ENCODE peak calls at places on chromosomes 4 and X, in four cellular contexts. V, B, N and T are unnamed samples.

GRCh38 chrX:134599173-134599914 is 58.9 kb downstream of the PLAC1 start:
- DNase-seq in V (no peak), B (peak), N (no peak), T (no peak)

GRCh38 chr4:133868856-133869255 is 332.7 kb downstream of the PABPC4L start:
- DNase-seq in V (no peak), B (no peak), N (no peak), T (no peak)

GRCh38 chrX:20471483-20471882 is 204.8 kb upstream of the RPS6KA3 start:
- DNase-seq in V (no peak), B (no peak), N (no peak), T (no peak)

GRCh38 chrX:74902806-74903205 is 22.4 kb downstream of the NEXMIF start:
- DNase-seq in V (no peak), B (no peak), N (no peak), T (no peak)

GRCh38 chr4:149522031-149522430 is 293.6 kb downstream of the IQCM start:
- DNase-seq in V (no peak), B (no peak), N (no peak), T (no peak)

GRCh38 chr4:170051402-170051801 is 25.2 kb upstream of the MFAP3L start:
- DNase-seq in V (no peak), B (no peak), N (no peak), T (no peak)

GRCh38 chrX:307261-308111 is 11.1 kb downstream of the GTPBP6 start:
- DNase-seq in V (no peak), B (no peak), N (no peak), T (no peak)

GRCh38 chrX:34629572-34629971 is 27.5 kb downstream of the TMEM47 start:
- DNase-seq in V (no peak), B (no peak), N (no peak), T (no peak)

GRCh38 chr4:147511005-147511660 is 30.2 kb downstream of the EDNRA start:
- DNase-seq in V (no peak), B (no peak), N (no peak), T (no peak)

GRCh38 chrX:137428777-137429564 is 137.0 kb upstream of the ZIC3 start:
- DNase-seq in V (no peak), B (no peak), N (no peak), T (peak)

GRCh38 chr4:87423313-87424031 is 1.1 kb downstream of the NUDT9 start:
- DNase-seq in V (no peak), B (no peak), N (no peak), T (no peak)

GRCh38 chr4:110970642-110971041 is 347.8 kb upstream of the PITX2 start:
- DNase-seq in V (peak), B (peak), N (peak), T (peak)

GRCh38 chr4:182809417-182810102 is 107.6 kb downstream of the DCTD start:
- DNase-seq in V (no peak), B (no peak), N (no peak), T (no peak)

GRCh38 chr4:38254825-38255224 is 294.6 kb downstream of the PTTG2 start:
- DNase-seq in V (no peak), B (no peak), N (no peak), T (no peak)

GRCh38 chr4:6017030-6017429 is 1.2 kb downstream of the C4orf50 start:
- DNase-seq in V (no peak), B (no peak), N (no peak), T (no peak)

GRCh38 chr4:149765630-149766029 is 50.0 kb downstream of the IQCM start:
- DNase-seq in V (no peak), B (peak), N (peak), T (no peak)

GRCh38 chrX:96685205-96686099 is 810 bp downstream of the DIAPH2 start:
- DNase-seq in V (no peak), B (peak), N (peak), T (peak)
- H3K23ac ChIP-seq in V (no peak), B (peak), N (no peak), T (no peak)

GRCh38 chrX:2584216-2584615 is 83.4 kb upstream of the DHRSX start:
- DNase-seq in V (no peak), B (no peak), N (no peak), T (peak)

GRCh38 chrX:2587146-2587545 is 86.4 kb upstream of the DHRSX start:
- DNase-seq in V (no peak), B (no peak), N (no peak), T (no peak)

GRCh38 chrX:2584659-2585470 is 84.1 kb upstream of the DHRSX start:
- DNase-seq in V (no peak), B (no peak), N (no peak), T (no peak)

GRCh38 chrX:2589186-2590020 is 88.6 kb upstream of the DHRSX start:
- DNase-seq in V (no peak), B (peak), N (peak), T (no peak)

GRCh38 chrX:2588049-2588448 is 87.3 kb upstream of the DHRSX start:
- DNase-seq in V (no peak), B (no peak), N (no peak), T (no peak)
- H3K23ac ChIP-seq in V (no peak), B (no peak), N (no peak), T (no peak)

GRCh38 chr4:2418652-2419571 is at the start of gene CFAP99:
- DNase-seq in V (peak), B (peak), N (peak), T (peak)

GRCh38 chr4:2416564-2417195 is 1.8 kb downstream of the ZFYVE28 start:
- DNase-seq in V (peak), B (no peak), N (no peak), T (peak)

GRCh38 chr4:2417196-2417764 is 1.2 kb downstream of the ZFYVE28 start:
- DNase-seq in V (no peak), B (no peak), N (no peak), T (no peak)

GRCh38 chr4:2419814-2420213 is 1.1 kb downstream of the CFAP99 start:
- DNase-seq in V (no peak), B (no peak), N (no peak), T (no peak)

DNA sequence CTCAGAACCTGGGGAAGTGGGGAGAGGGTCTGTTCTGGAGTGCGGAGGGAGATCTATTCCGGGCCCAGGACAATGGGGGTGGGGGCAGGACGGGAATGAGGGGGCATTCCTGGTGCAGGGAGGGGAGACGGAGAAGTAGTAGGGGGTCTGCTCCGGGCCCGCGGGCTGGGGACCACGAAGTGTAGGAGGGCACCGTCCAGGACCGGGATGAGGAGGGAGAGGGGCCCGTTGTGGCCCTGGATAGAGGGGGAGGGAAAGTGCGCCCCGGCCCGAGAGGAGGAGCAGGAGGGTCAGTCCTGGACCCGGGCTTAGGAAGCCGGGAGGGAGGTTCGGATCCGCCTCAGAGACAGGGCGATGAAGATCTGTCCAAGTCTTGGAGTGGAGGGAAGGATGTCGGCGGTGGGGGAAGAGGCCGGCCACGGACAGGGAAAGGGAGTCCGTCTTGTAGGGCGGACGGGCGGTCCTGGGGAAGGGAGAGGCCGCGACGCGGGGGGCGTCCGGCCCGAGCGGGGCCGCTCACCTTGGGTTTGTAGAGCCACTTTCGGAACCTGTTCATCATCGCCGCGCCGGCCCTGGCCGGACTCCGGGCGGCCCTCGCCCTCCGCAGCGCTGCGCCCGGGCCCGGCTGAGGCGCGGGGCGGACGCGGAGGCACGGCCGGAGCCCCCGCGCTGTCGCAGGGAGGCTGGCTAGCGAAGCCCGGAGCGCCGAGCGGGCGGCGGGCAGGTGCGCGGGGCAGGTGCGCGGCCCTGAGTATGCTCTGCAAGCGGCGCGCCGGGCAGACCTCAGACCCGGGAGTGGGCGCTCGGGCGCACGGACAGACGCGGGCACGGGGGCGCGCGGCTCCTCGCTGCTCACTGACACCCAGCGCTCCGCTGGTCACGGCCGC is at the start of gene ZFYVE28:
- DNase-seq in V (no peak), B (no peak), N (peak), T (no peak)
- H3K23ac ChIP-seq in V (peak), B (no peak), N (no peak), T (no peak)

GRCh38 chr4:181520790-181521189 is 722.4 kb upstream of the TENM3 start:
- DNase-seq in V (no peak), B (no peak), N (no peak), T (no peak)
- H3K23ac ChIP-seq in V (no peak), B (no peak), N (no peak), T (no peak)

GRCh38 chrX:72001906-72002305 is 91.3 kb downstream of the NHSL2 start:
- DNase-seq in V (no peak), B (no peak), N (peak), T (no peak)
- H3K23ac ChIP-seq in V (no peak), B (no peak), N (no peak), T (no peak)

GRCh38 chr4:83552924-83553323 is 17.0 kb downstream of the GPAT3 start:
- DNase-seq in V (no peak), B (peak), N (no peak), T (no peak)

GRCh38 chr4:83546796-83547195 is 10.9 kb downstream of the GPAT3 start:
- DNase-seq in V (no peak), B (no peak), N (no peak), T (no peak)

GRCh38 chr4:83552085-83552484 is 16.2 kb downstream of the GPAT3 start:
- DNase-seq in V (no peak), B (no peak), N (no peak), T (no peak)

DNA sequence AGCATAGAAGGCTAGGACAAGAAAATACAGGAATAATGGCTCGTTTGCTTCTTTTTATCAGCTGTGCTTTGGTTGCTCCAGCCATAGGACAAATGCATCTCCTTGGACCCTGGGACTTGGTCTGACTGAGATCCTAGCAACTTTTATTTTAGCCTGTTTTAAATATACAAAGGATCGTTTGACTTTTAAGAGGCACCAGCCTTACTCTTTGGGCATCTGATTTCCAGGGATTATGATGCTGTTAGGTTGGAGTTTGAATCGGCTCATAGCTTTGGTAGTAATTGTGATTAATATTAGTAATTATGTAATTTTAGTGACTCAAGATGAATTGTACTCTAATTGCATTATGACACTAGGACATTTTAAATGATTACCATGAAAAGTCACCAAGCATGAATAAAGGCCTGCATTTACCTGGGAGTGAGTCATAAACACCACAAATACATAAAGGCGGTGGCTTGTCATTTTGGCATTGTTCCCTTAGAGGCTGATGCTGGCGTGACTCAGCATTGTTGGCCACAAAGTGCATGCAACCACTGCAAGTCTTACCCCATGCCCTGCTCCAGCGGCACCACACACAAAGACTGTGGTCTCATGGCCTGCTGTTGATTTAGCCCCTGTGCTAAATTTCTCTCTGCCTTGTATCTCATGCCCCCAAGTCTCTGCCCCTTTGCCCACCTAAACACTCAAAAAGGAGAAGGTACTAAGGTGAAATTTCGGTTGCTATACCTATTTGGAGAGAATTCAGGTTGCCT is 12.4 kb downstream of the GPAT3 start:
- DNase-seq in V (no peak), B (peak), N (peak), T (peak)
- H3K23ac ChIP-seq in V (no peak), B (peak), N (no peak), T (no peak)

GRCh38 chr4:140641105-140641555 is 72.4 kb upstream of the UCP1 start:
- DNase-seq in V (no peak), B (no peak), N (no peak), T (no peak)

GRCh38 chr4:140642674-140643437 is 74.1 kb upstream of the UCP1 start:
- DNase-seq in V (no peak), B (no peak), N (no peak), T (no peak)

GRCh38 chr4:140643571-140644055 is 74.9 kb upstream of the UCP1 start:
- DNase-seq in V (no peak), B (no peak), N (no peak), T (no peak)

GRCh38 chr4:140640150-140640748 is 71.5 kb upstream of the UCP1 start:
- DNase-seq in V (no peak), B (no peak), N (no peak), T (no peak)

GRCh38 chr4:140641789-140642439 is 73.2 kb upstream of the UCP1 start:
- DNase-seq in V (no peak), B (no peak), N (no peak), T (peak)
- H3K23ac ChIP-seq in V (no peak), B (no peak), N (no peak), T (no peak)

DNA sequence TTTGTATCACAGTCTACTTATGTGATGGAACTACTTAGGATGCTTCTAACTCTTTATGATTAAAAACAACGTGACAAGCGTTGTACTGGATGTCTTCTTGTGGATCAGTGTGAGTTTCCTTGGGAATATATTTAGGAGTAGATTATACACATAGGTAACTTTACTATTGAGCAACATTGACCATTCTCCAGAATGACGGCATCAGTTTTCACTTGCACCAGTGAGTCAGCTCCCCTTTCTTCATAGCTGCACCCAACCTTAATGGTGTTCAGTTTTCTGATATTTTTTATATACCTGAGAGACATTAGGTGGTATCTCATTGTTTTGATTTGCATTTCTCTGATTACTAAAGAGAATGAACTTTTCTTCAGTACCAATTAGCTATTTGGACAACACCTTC is 343.9 kb downstream of the ADGRL3 start:
- DNase-seq in V (no peak), B (no peak), N (no peak), T (no peak)
- H3K23ac ChIP-seq in V (no peak), B (no peak), N (no peak), T (no peak)

GRCh38 chr4:176790398-176790797 is 2.3 kb downstream of the VEGFC start:
- DNase-seq in V (no peak), B (no peak), N (no peak), T (no peak)

GRCh38 chr4:176793060-176793605 is 411 bp upstream of the VEGFC start:
- DNase-seq in V (no peak), B (no peak), N (no peak), T (no peak)

GRCh38 chr4:176792348-176793059 is at the start of gene VEGFC:
- DNase-seq in V (peak), B (peak), N (no peak), T (peak)

GRCh38 chr4:176789955-176790354 is 2.8 kb downstream of the VEGFC start:
- DNase-seq in V (no peak), B (peak), N (no peak), T (no peak)

GRCh38 chr4:176791591-176792347 is 953 bp downstream of the VEGFC start:
- DNase-seq in V (peak), B (peak), N (no peak), T (peak)
- H3K23ac ChIP-seq in V (no peak), B (peak), N (no peak), T (no peak)

DNA sequence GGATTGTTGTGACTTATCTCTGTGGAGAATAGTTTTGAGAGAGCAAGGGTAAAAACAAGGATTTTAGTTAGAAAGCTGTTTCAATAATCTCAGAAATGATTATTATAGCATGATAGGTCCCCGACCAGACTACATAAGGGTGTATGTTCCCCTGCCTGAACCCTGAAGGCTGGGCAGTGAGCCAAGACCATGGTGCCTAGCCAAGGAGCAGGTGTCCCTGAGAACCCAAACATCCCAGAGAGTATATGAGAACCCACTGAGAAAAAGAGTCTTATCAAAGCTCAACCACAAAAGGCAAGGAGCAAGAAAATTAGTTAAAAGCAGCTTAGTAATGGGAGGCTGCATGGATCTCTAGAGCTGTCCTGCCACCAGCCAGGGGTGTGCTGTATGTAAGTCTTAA is 94.9 kb upstream of the UNC5C start:
- DNase-seq in V (no peak), B (no peak), N (no peak), T (no peak)
- H3K23ac ChIP-seq in V (no peak), B (no peak), N (no peak), T (no peak)